ENCODE peak calls at places on chromosome 18, in four cellular contexts. M, P, U and Z are unnamed samples.

GRCh38 chr18:39500320-39500719 is 1934.7 kb upstream of the CELF4 start:
- DNase-seq in M (no peak), P (no peak), U (no peak), Z (no peak)

GRCh38 chr18:55244520-55244919 is 285.3 kb upstream of the CCDC68 start:
- DNase-seq in M (no peak), P (no peak), U (no peak), Z (no peak)

GRCh38 chr18:44938396-44939036 is 257.8 kb downstream of the SETBP1 start:
- DNase-seq in M (peak; percentile 8), P (no peak), U (no peak), Z (peak; percentile 97)

GRCh38 chr18:33076601-33077000 is 303.8 kb upstream of the KLHL14 start:
- DNase-seq in M (no peak), P (no peak), U (no peak), Z (no peak)

GRCh38 chr18:6722680-6723079 is 6.8 kb upstream of the ARHGAP28 start:
- DNase-seq in M (no peak), P (no peak), U (no peak), Z (no peak)

GRCh38 chr18:4455113-4455811 is at the start of gene DLGAP1:
- DNase-seq in M (peak; percentile 44), P (no peak), U (no peak), Z (no peak)

GRCh38 chr18:23779696-23780303 is 90.5 kb downstream of the LAMA3 start:
- DNase-seq in M (peak; percentile 26), P (no peak), U (no peak), Z (no peak)

GRCh38 chr18:48138660-48139426 is 208.4 kb upstream of the SMAD2 start:
- DNase-seq in M (no peak), P (no peak), U (no peak), Z (peak; percentile 48)

GRCh38 chr18:28071199-28071598 is 105.7 kb downstream of the CDH2 start:
- DNase-seq in M (no peak), P (no peak), U (no peak), Z (no peak)

GRCh38 chr18:9474103-9474982 is 970 bp upstream of the RALBP1 start:
- DNase-seq in M (peak; percentile 94), P (no peak), U (no peak), Z (peak; percentile 93)

GRCh38 chr18:7663305-7664023 is 96.3 kb downstream of the PTPRM start:
- DNase-seq in M (no peak), P (no peak), U (no peak), Z (no peak)

GRCh38 chr18:2758309-2758708 is 88.5 kb upstream of the EMILIN2 start:
- DNase-seq in M (no peak), P (no peak), U (no peak), Z (no peak)

GRCh38 chr18:13112982-13113381 is 105.6 kb upstream of the LDLRAD4 start:
- DNase-seq in M (peak; percentile 17), P (no peak), U (no peak), Z (peak; percentile 14)

GRCh38 chr18:63579643-63580042 is 7.5 kb upstream of the SERPINB13 start:
- DNase-seq in M (no peak), P (no peak), U (no peak), Z (no peak)

GRCh38 chr18:48674198-48674721 is 135.4 kb downstream of the CTIF start:
- DNase-seq in M (no peak), P (no peak), U (no peak), Z (no peak)

GRCh38 chr18:6488956-6489355 is 74.2 kb upstream of the L3MBTL4 start:
- DNase-seq in M (no peak), P (no peak), U (no peak), Z (no peak)

GRCh38 chr18:961644-962355 is 57.1 kb downstream of the ADCYAP1 start:
- DNase-seq in M (peak; percentile 33), P (no peak), U (peak; percentile 39), Z (peak; percentile 45)

GRCh38 chr18:54767094-54767493 is 61.2 kb upstream of the RAB27B start:
- DNase-seq in M (no peak), P (no peak), U (no peak), Z (no peak)

GRCh38 chr18:9722691-9723090 is 14.6 kb downstream of the RAB31 start:
- DNase-seq in M (peak; percentile 79), P (peak; percentile 52), U (no peak), Z (peak; percentile 9)

GRCh38 chr18:57831597-57832377 is 28.7 kb upstream of the ATP8B1 start:
- DNase-seq in M (no peak), P (no peak), U (no peak), Z (no peak)

GRCh38 chr18:55245200-55245599 is 285.9 kb upstream of the CCDC68 start:
- DNase-seq in M (no peak), P (no peak), U (no peak), Z (no peak)

GRCh38 chr18:50880108-50880465 is 1.2 kb downstream of the ME2 start:
- DNase-seq in M (no peak), P (no peak), U (no peak), Z (no peak)

GRCh38 chr18:54939375-54939917 is 19.8 kb downstream of the CCDC68 start:
- DNase-seq in M (no peak), P (no peak), U (no peak), Z (no peak)

GRCh38 chr18:7584646-7585271 is 17.6 kb downstream of the PTPRM start:
- DNase-seq in M (no peak), P (no peak), U (no peak), Z (no peak)

GRCh38 chr18:43587538-43588153 is 310.4 kb upstream of the SYT4 start:
- DNase-seq in M (peak; percentile 54), P (no peak), U (no peak), Z (peak; percentile 48)

GRCh38 chr18:68696937-68697336 is 18.0 kb downstream of the TMX3 start:
- DNase-seq in M (no peak), P (no peak), U (no peak), Z (no peak)

GRCh38 chr18:62878305-62878704 is 163.0 kb downstream of the PHLPP1 start:
- DNase-seq in M (no peak), P (no peak), U (no peak), Z (no peak)